ENCODE peak calls at places on chromosomes 2 and 18, in five cellular contexts. One of them, this sample, is unnamed.

GRCh38 chr18:57789105-57789504 is 14.0 kb downstream of the ATP8B1 start:
- DNase-seq in GOT3: no peak
- DNase-seq in NCI-H748 treated with DMSO at 0.1 percent for 48 hours: no peak
- DNase-seq in breast epithelium: no peak
- DNase-seq in omental fat pad: no peak
- DNase-seq in this sample: no peak

GRCh38 chr2:905091-905832 is 45.4 kb upstream of the SNTG2 start:
- DNase-seq in GOT3: no peak
- DNase-seq in NCI-H748 treated with DMSO at 0.1 percent for 48 hours: no peak
- DNase-seq in breast epithelium: no peak
- DNase-seq in omental fat pad: no peak
- DNase-seq in this sample: no peak

GRCh38 chr18:24273596-24273995 is 124.0 kb downstream of the OSBPL1A start:
- DNase-seq in GOT3: no peak
- DNase-seq in NCI-H748 treated with DMSO at 0.1 percent for 48 hours: no peak
- DNase-seq in breast epithelium: no peak
- DNase-seq in omental fat pad: no peak
- DNase-seq in this sample: no peak

GRCh38 chr2:3224681-3225080 is 152.9 kb downstream of the EIPR1 start:
- DNase-seq in GOT3: no peak
- DNase-seq in NCI-H748 treated with DMSO at 0.1 percent for 48 hours: no peak
- DNase-seq in breast epithelium: no peak
- DNase-seq in omental fat pad: no peak
- DNase-seq in this sample: no peak

GRCh38 chr18:80179857-80180558 is 67.3 kb downstream of the PARD6G start:
- DNase-seq in GOT3: no peak
- DNase-seq in NCI-H748 treated with DMSO at 0.1 percent for 48 hours: no peak
- DNase-seq in breast epithelium: no peak
- DNase-seq in omental fat pad: no peak
- DNase-seq in this sample: no peak

GRCh38 chr2:167908786-167909185 is 338.6 kb downstream of the STK39 start:
- DNase-seq in GOT3: no peak
- DNase-seq in NCI-H748 treated with DMSO at 0.1 percent for 48 hours: no peak
- DNase-seq in breast epithelium: no peak
- DNase-seq in omental fat pad: no peak
- DNase-seq in this sample: no peak

GRCh38 chr2:238864207-238865014 is 16.5 kb downstream of the TWIST2 start:
- DNase-seq in GOT3: peak
- DNase-seq in NCI-H748 treated with DMSO at 0.1 percent for 48 hours: no peak
- DNase-seq in breast epithelium: peak
- DNase-seq in omental fat pad: peak
- DNase-seq in this sample: peak

GRCh38 chr2:157628532-157629415 is at the start of gene ACVR1C:
- DNase-seq in GOT3: no peak
- DNase-seq in NCI-H748 treated with DMSO at 0.1 percent for 48 hours: peak
- DNase-seq in breast epithelium: peak
- DNase-seq in omental fat pad: peak
- DNase-seq in this sample: peak

GRCh38 chr2:121092095-121092494 is 192.9 kb downstream of the TFCP2L1 start:
- DNase-seq in GOT3: no peak
- DNase-seq in NCI-H748 treated with DMSO at 0.1 percent for 48 hours: no peak
- DNase-seq in breast epithelium: no peak
- DNase-seq in omental fat pad: no peak
- DNase-seq in this sample: no peak

GRCh38 chr2:151775057-151775740 is 40.9 kb upstream of the NEB start:
- DNase-seq in GOT3: no peak
- DNase-seq in NCI-H748 treated with DMSO at 0.1 percent for 48 hours: no peak
- DNase-seq in breast epithelium: no peak
- DNase-seq in omental fat pad: no peak
- DNase-seq in this sample: no peak

GRCh38 chr2:146597291-146597690 is 1247.5 kb upstream of the ACVR2A start:
- DNase-seq in GOT3: no peak
- DNase-seq in NCI-H748 treated with DMSO at 0.1 percent for 48 hours: no peak
- DNase-seq in breast epithelium: no peak
- DNase-seq in omental fat pad: no peak
- DNase-seq in this sample: no peak

GRCh38 chr2:26649322-26649721 is 8.2 kb upstream of the CIB4 start:
- DNase-seq in GOT3: no peak
- DNase-seq in NCI-H748 treated with DMSO at 0.1 percent for 48 hours: no peak
- DNase-seq in breast epithelium: no peak
- DNase-seq in omental fat pad: no peak
- DNase-seq in this sample: no peak

GRCh38 chr2:172103471-172104292 is 982 bp upstream of the DLX2 start:
- DNase-seq in GOT3: peak
- DNase-seq in NCI-H748 treated with DMSO at 0.1 percent for 48 hours: peak
- DNase-seq in breast epithelium: peak
- DNase-seq in omental fat pad: peak
- DNase-seq in this sample: peak

GRCh38 chr2:209629622-209630021 is 142.0 kb upstream of the UNC80 start:
- DNase-seq in GOT3: no peak
- DNase-seq in NCI-H748 treated with DMSO at 0.1 percent for 48 hours: no peak
- DNase-seq in breast epithelium: no peak
- DNase-seq in omental fat pad: no peak
- DNase-seq in this sample: no peak

GRCh38 chr2:207107551-207107950 is 58.2 kb downstream of the KLF7 start:
- DNase-seq in GOT3: no peak
- DNase-seq in NCI-H748 treated with DMSO at 0.1 percent for 48 hours: peak
- DNase-seq in breast epithelium: no peak
- DNase-seq in omental fat pad: no peak
- DNase-seq in this sample: no peak

GRCh38 chr2:134712334-134712733 is 6.5 kb downstream of the TMEM163 start:
- DNase-seq in GOT3: no peak
- DNase-seq in NCI-H748 treated with DMSO at 0.1 percent for 48 hours: no peak
- DNase-seq in breast epithelium: no peak
- DNase-seq in omental fat pad: no peak
- DNase-seq in this sample: no peak

GRCh38 chr2:96147593-96148201 is 2.5 kb upstream of the DUSP2 start:
- DNase-seq in GOT3: no peak
- DNase-seq in NCI-H748 treated with DMSO at 0.1 percent for 48 hours: no peak
- DNase-seq in breast epithelium: peak
- DNase-seq in omental fat pad: no peak
- DNase-seq in this sample: no peak

GRCh38 chr2:186068154-186068826 is 329.7 kb downstream of the FSIP2 start:
- DNase-seq in GOT3: no peak
- DNase-seq in NCI-H748 treated with DMSO at 0.1 percent for 48 hours: no peak
- DNase-seq in breast epithelium: no peak
- DNase-seq in omental fat pad: no peak
- DNase-seq in this sample: no peak

GRCh38 chr2:188765522-188765921 is 208.7 kb upstream of the COL3A1 start:
- DNase-seq in GOT3: no peak
- DNase-seq in NCI-H748 treated with DMSO at 0.1 percent for 48 hours: no peak
- DNase-seq in breast epithelium: no peak
- DNase-seq in omental fat pad: no peak
- DNase-seq in this sample: peak

GRCh38 chr2:9757430-9758287 is 85.6 kb upstream of the TAF1B start:
- DNase-seq in GOT3: no peak
- DNase-seq in NCI-H748 treated with DMSO at 0.1 percent for 48 hours: no peak
- DNase-seq in breast epithelium: no peak
- DNase-seq in omental fat pad: no peak
- DNase-seq in this sample: no peak

GRCh38 chr2:152336103-152336853 is 1.3 kb downstream of the FMNL2 start:
- DNase-seq in GOT3: no peak
- DNase-seq in NCI-H748 treated with DMSO at 0.1 percent for 48 hours: no peak
- DNase-seq in breast epithelium: no peak
- DNase-seq in omental fat pad: no peak
- DNase-seq in this sample: peak

GRCh38 chr2:234459401-234460009 is 37.4 kb downstream of the ARL4C start:
- DNase-seq in GOT3: no peak
- DNase-seq in NCI-H748 treated with DMSO at 0.1 percent for 48 hours: peak
- DNase-seq in breast epithelium: no peak
- DNase-seq in omental fat pad: no peak
- DNase-seq in this sample: no peak

GRCh38 chr2:234951386-234952269 is at the start of gene SH3BP4:
- DNase-seq in GOT3: no peak
- DNase-seq in NCI-H748 treated with DMSO at 0.1 percent for 48 hours: peak
- DNase-seq in breast epithelium: peak
- DNase-seq in omental fat pad: peak
- DNase-seq in this sample: peak

GRCh38 chr18:52694804-52695203 is 354.8 kb downstream of the DCC start:
- DNase-seq in GOT3: no peak
- DNase-seq in NCI-H748 treated with DMSO at 0.1 percent for 48 hours: peak
- DNase-seq in breast epithelium: no peak
- DNase-seq in omental fat pad: no peak
- DNase-seq in this sample: no peak

GRCh38 chr2:177164584-177165052 is 48.0 kb upstream of the HNRNPA3 start:
- DNase-seq in GOT3: no peak
- DNase-seq in NCI-H748 treated with DMSO at 0.1 percent for 48 hours: peak
- DNase-seq in breast epithelium: peak
- DNase-seq in omental fat pad: peak
- DNase-seq in this sample: peak

GRCh38 chr18:9428862-9429661 is 46.3 kb upstream of the RALBP1 start:
- DNase-seq in GOT3: no peak
- DNase-seq in NCI-H748 treated with DMSO at 0.1 percent for 48 hours: no peak
- DNase-seq in breast epithelium: no peak
- DNase-seq in omental fat pad: no peak
- DNase-seq in this sample: no peak

GRCh38 chr2:78418041-78418440 is 607.5 kb upstream of the REG3G start:
- DNase-seq in GOT3: no peak
- DNase-seq in NCI-H748 treated with DMSO at 0.1 percent for 48 hours: no peak
- DNase-seq in breast epithelium: no peak
- DNase-seq in omental fat pad: no peak
- DNase-seq in this sample: no peak

GRCh38 chr2:32272279-32272678 is 5.4 kb upstream of the YIPF4 start:
- DNase-seq in GOT3: no peak
- DNase-seq in NCI-H748 treated with DMSO at 0.1 percent for 48 hours: no peak
- DNase-seq in breast epithelium: no peak
- DNase-seq in omental fat pad: no peak
- DNase-seq in this sample: no peak

GRCh38 chr18:28468903-28469302 is 292.0 kb upstream of the CDH2 start:
- DNase-seq in GOT3: no peak
- DNase-seq in NCI-H748 treated with DMSO at 0.1 percent for 48 hours: no peak
- DNase-seq in breast epithelium: no peak
- DNase-seq in omental fat pad: no peak
- DNase-seq in this sample: no peak

GRCh38 chr18:46373787-46374186 is 269.6 kb downstream of the HAUS1 start:
- DNase-seq in GOT3: no peak
- DNase-seq in NCI-H748 treated with DMSO at 0.1 percent for 48 hours: no peak
- DNase-seq in breast epithelium: no peak
- DNase-seq in omental fat pad: no peak
- DNase-seq in this sample: no peak